ENCODE peak calls at places on chromosomes 7 and 10, in nine cellular contexts. B, U, E, C, G, S, K, F and O are unnamed samples.
A peak's percentile ranks its signal among the peaks of the same experiment; 100 is the strongest.

GRCh38 chr7:40306025-40306424 is 171.2 kb downstream of the SUGCT start:
- DNase-seq in B (no peak), U (no peak), E (no peak), C (no peak), G (no peak), S (no peak), K (no peak), F (no peak), O (no peak)

GRCh38 chr7:105213619-105214018 is 175.1 kb downstream of the SRPK2 start:
- DNase-seq in B (no peak), U (no peak), E (no peak), C (no peak), G (peak; percentile 38), S (no peak), K (no peak), F (no peak), O (no peak)

GRCh38 chr7:127393370-127394058 is 1.0 kb upstream of the ZNF800 start:
- DNase-seq in B (no peak), U (peak; percentile 13), E (no peak), C (no peak), G (no peak), S (peak; percentile 15), K (no peak), F (no peak), O (peak; percentile 15)

GRCh38 chr10:125479059-125479458 is 203.9 kb downstream of the TEX36 start:
- DNase-seq in B (no peak), U (no peak), E (no peak), C (no peak), G (no peak), S (no peak), K (no peak), F (no peak), O (no peak)

GRCh38 chr10:77504870-77505257 is 132.7 kb downstream of the KCNMA1 start:
- DNase-seq in B (no peak), U (no peak), E (peak; percentile 83), C (no peak), G (no peak), S (no peak), K (no peak), F (no peak), O (no peak)

GRCh38 chr7:108234281-108234680 is 104.1 kb upstream of the LAMB4 start:
- DNase-seq in B (no peak), U (no peak), E (no peak), C (no peak), G (peak; percentile 47), S (no peak), K (no peak), F (no peak), O (peak; percentile 39)

GRCh38 chr7:128891110-128891941 is 19.2 kb downstream of the KCP start:
- DNase-seq in B (no peak), U (no peak), E (no peak), C (no peak), G (no peak), S (peak; percentile 67), K (no peak), F (no peak), O (no peak)

GRCh38 chr7:111092406-111093160 is 1.7 kb downstream of the LRRN3 start:
- DNase-seq in B (no peak), U (no peak), E (no peak), C (no peak), G (no peak), S (no peak), K (no peak), F (no peak), O (no peak)

GRCh38 chr10:102644066-102644645 is at the start of gene TRIM8:
- DNase-seq in B (no peak), U (no peak), E (no peak), C (peak; percentile 55), G (peak; percentile 33), S (peak; percentile 54), K (no peak), F (peak; percentile 78), O (no peak)

GRCh38 chr7:128939075-128939860 is 1.5 kb downstream of the IRF5 start:
- DNase-seq in B (no peak), U (no peak), E (no peak), C (peak; percentile 71), G (no peak), S (no peak), K (no peak), F (no peak), O (no peak)

GRCh38 chr10:48503293-48503911 is 101.5 kb downstream of the ARHGAP22 start:
- DNase-seq in B (no peak), U (no peak), E (no peak), C (no peak), G (no peak), S (no peak), K (no peak), F (no peak), O (no peak)

GRCh38 chr10:116105259-116105658 is 167.7 kb downstream of the GFRA1 start:
- DNase-seq in B (no peak), U (no peak), E (no peak), C (no peak), G (no peak), S (no peak), K (no peak), F (no peak), O (no peak)

DNA sequence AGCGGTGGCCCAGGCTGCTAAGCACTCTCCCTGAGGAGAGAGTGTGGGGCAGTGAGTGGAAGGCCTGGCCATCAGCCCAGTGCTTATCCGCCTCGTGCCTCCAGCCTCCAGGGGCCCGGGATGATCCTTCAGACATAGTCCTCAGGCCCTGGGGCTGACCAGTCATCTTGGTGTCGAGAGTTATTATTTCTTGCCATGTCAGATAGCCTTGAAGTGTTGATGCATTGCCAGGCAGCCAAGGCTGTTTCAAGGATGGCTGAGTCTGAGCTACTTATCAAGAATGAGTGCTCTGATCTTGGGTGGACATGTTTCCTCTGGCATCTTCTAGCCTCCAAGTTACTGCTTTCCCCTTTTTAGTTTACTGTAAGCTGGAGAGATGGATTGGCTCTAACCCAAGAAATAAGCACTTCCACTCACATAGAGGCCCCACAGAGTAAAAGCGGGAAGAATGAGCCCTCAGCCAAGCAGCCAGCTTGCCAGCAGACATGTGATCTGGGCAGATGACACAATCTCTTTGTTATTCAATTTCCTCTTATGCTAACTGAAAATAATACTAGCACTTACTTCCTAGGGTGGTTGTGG is 136.5 kb upstream of the NAMPT start:
- DNase-seq in B (peak; percentile 82), U (peak; percentile 65), E (no peak), C (no peak), G (peak; percentile 100), S (no peak), K (no peak), F (no peak), O (peak; percentile 91)
- TF ChIP-seq CTCF in B (no peak), U (no peak), E (no peak), C (no peak), G (no peak), S (no peak), K (no peak), F (no peak), O (no peak)

GRCh38 chr10:104622598-104623209 is 18.4 kb upstream of the SORCS3 start:
- DNase-seq in B (no peak), U (no peak), E (no peak), C (no peak), G (peak; percentile 8), S (peak; percentile 68), K (no peak), F (peak; percentile 5), O (no peak)
- TF ChIP-seq CTCF in B (no peak), U (no peak), E (peak; percentile 71), C (peak; percentile 28), G (peak; percentile 30), S (peak; percentile 56), K (peak; percentile 67), F (peak; percentile 56), O (peak; percentile 45)

GRCh38 chr7:138649506-138649905 is 51.7 kb downstream of the SVOPL start:
- DNase-seq in B (no peak), U (no peak), E (no peak), C (no peak), G (peak; percentile 9), S (no peak), K (no peak), F (no peak), O (no peak)

GRCh38 chr7:138645284-138645683 is 55.9 kb downstream of the SVOPL start:
- DNase-seq in B (no peak), U (no peak), E (no peak), C (no peak), G (no peak), S (peak; percentile 47), K (no peak), F (no peak), O (no peak)
- TF ChIP-seq CTCF in B (no peak), U (no peak), E (no peak), C (no peak), G (no peak), S (no peak), K (peak; percentile 18), F (no peak), O (no peak)

DNA sequence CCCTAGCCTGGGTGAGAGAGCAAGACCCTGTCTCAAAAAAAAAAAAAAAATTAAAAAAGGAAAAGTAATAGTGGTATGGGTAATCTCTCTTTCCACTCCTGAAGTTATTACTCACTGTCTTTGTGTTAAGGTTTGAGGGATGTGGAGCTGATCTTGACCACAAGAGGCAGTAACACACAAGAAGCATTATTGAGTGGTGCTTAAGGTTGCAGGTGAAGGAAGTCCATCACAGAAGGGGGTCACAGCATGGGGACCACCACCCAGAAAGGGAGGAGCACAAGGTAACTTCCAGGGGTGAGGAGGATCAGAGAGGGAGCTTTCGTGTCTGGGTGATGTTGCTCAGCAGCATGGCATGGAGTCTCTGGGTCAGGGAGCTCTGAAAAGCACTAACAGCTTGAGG is 100.2 kb upstream of the DNAJC1 start:
- DNase-seq in B (no peak), U (no peak), E (no peak), C (peak; percentile 28), G (peak; percentile 23), S (no peak), K (no peak), F (peak; percentile 16), O (no peak)
- TF ChIP-seq CTCF in B (no peak), U (no peak), E (peak; percentile 59), C (peak; percentile 30), G (peak; percentile 51), S (peak; percentile 53), K (peak; percentile 61), F (peak; percentile 65), O (peak; percentile 27)

DNA sequence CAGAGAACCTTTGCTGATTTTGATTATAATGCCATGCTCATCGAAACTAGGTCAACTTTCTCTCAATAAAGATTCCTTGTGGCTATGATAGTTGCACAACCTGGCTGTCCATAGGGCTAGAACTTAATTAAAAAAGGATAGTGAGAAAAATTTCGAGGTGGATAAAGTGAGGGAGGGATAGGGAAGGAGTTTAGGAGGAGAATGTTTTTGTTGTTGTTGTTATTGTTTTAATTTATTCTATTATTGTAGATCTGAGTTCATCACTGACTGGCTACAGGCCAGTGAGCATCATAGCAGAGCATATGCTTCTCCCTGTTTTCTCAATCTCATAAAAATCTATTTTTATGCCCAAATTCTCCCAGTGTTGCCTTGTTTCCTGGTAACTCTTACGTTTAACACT is 688.7 kb upstream of the GRM3 start:
- DNase-seq in B (no peak), U (no peak), E (no peak), C (no peak), G (no peak), S (no peak), K (no peak), F (no peak), O (no peak)
- TF ChIP-seq CTCF in B (no peak), U (no peak), E (no peak), C (no peak), G (no peak), S (no peak), K (no peak), F (no peak), O (no peak)